ENCODE peak calls at places on chromosomes 11 and 22, in four cellular contexts. One of them, this sample, is unnamed.

GRCh38 chr11:65538915-65539374 is 14.1 kb downstream of the SCYL1 start:
- DNase-seq in suprapubic skin: peak; percentile 74
- DNase-seq in H1: no peak
- DNase-seq in stomach: no peak
- DNase-seq in this sample: no peak

GRCh38 chr11:3810446-3810845 is 2.1 kb downstream of the PGAP2 start:
- DNase-seq in suprapubic skin: no peak
- DNase-seq in stomach: no peak
- DNase-seq in H1: no peak
- DNase-seq in this sample: no peak

GRCh38 chr11:70244698-70245097 is 25.8 kb upstream of the PPFIA1 start:
- DNase-seq in stomach: no peak
- DNase-seq in suprapubic skin: no peak
- DNase-seq in H1: no peak
- DNase-seq in this sample: no peak

GRCh38 chr11:66312549-66313320 is 4.1 kb downstream of the CD248 start:
- DNase-seq in stomach: peak; percentile 99
- DNase-seq in suprapubic skin: peak; percentile 100
- DNase-seq in H1: peak; percentile 97
- DNase-seq in this sample: peak; percentile 100

GRCh38 chr11:119537641-119538253 is 114.8 kb upstream of the THY1 start:
- DNase-seq in suprapubic skin: no peak
- DNase-seq in stomach: no peak
- DNase-seq in H1: no peak
- DNase-seq in this sample: no peak

GRCh38 chr11:27088353-27088752 is 47.7 kb downstream of the BBOX1 start:
- DNase-seq in suprapubic skin: no peak
- DNase-seq in H1: no peak
- DNase-seq in stomach: no peak
- DNase-seq in this sample: no peak

GRCh38 chr22:37801946-37802309 is 5.8 kb upstream of the GCAT start:
- DNase-seq in stomach: no peak
- DNase-seq in suprapubic skin: no peak
- DNase-seq in H1: no peak
- DNase-seq in this sample: no peak

GRCh38 chr11:11621881-11622706 is at the start of gene GALNT18:
- DNase-seq in suprapubic skin: peak; percentile 92
- DNase-seq in stomach: peak; percentile 93
- DNase-seq in H1: peak; percentile 85
- DNase-seq in this sample: peak; percentile 70

GRCh38 chr11:7689239-7689638 is 15.9 kb upstream of the CYB5R2 start:
- DNase-seq in stomach: no peak
- DNase-seq in suprapubic skin: no peak
- DNase-seq in H1: no peak
- DNase-seq in this sample: no peak

GRCh38 chr11:38460901-38461300 is 1862.9 kb upstream of the RAG2 start:
- DNase-seq in H1: no peak
- DNase-seq in stomach: peak; percentile 71
- DNase-seq in suprapubic skin: no peak
- DNase-seq in this sample: peak; percentile 22

GRCh38 chr11:16976360-16976759 is 37.9 kb downstream of the PLEKHA7 start:
- DNase-seq in H1: no peak
- DNase-seq in suprapubic skin: no peak
- DNase-seq in stomach: no peak
- DNase-seq in this sample: no peak

GRCh38 chr22:20550851-20551744 is 43.7 kb downstream of the MED15 start:
- DNase-seq in stomach: no peak
- DNase-seq in suprapubic skin: no peak
- DNase-seq in H1: no peak
- DNase-seq in this sample: no peak

GRCh38 chr11:66233301-66233700 is 35.1 kb upstream of the RAB1B start:
- DNase-seq in H1: no peak
- DNase-seq in suprapubic skin: no peak
- DNase-seq in stomach: no peak
- DNase-seq in this sample: no peak

GRCh38 chr22:18905540-18906409 is at the start of gene DGCR6:
- DNase-seq in stomach: no peak
- DNase-seq in H1: no peak
- DNase-seq in suprapubic skin: no peak
- DNase-seq in this sample: no peak

GRCh38 chr11:86476109-86476861 is 101.6 kb downstream of the CCDC81 start:
- DNase-seq in H1: no peak
- DNase-seq in suprapubic skin: no peak
- DNase-seq in stomach: no peak
- DNase-seq in this sample: no peak

GRCh38 chr22:24432059-24432853 is 4.9 kb downstream of the ADORA2A start:
- DNase-seq in stomach: peak; percentile 78
- DNase-seq in suprapubic skin: no peak
- DNase-seq in H1: no peak
- DNase-seq in this sample: peak; percentile 45

GRCh38 chr11:57527056-57527631 is 3.4 kb downstream of the TIMM10 start:
- DNase-seq in H1: no peak
- DNase-seq in stomach: peak; percentile 85
- DNase-seq in suprapubic skin: no peak
- DNase-seq in this sample: peak; percentile 72

GRCh38 chr11:75351541-75352416 is at the start of gene ARRB1:
- DNase-seq in H1: no peak
- DNase-seq in stomach: peak; percentile 82
- DNase-seq in suprapubic skin: no peak
- DNase-seq in this sample: peak; percentile 30

GRCh38 chr11:106642331-106642730 is 375.9 kb downstream of the GUCY1A2 start:
- DNase-seq in H1: no peak
- DNase-seq in stomach: no peak
- DNase-seq in suprapubic skin: no peak
- DNase-seq in this sample: no peak

GRCh38 chr11:8988329-8989234 is 15.2 kb downstream of the NRIP3 start:
- DNase-seq in H1: no peak
- DNase-seq in stomach: no peak
- DNase-seq in suprapubic skin: no peak
- DNase-seq in this sample: no peak

GRCh38 chr22:38850941-38851849 is 7.4 kb upstream of the NPTXR start:
- DNase-seq in H1: no peak
- DNase-seq in suprapubic skin: no peak
- DNase-seq in stomach: no peak
- DNase-seq in this sample: no peak

GRCh38 chr11:110747531-110747930 is 35.3 kb upstream of the ARHGAP20 start:
- DNase-seq in suprapubic skin: no peak
- DNase-seq in stomach: no peak
- DNase-seq in H1: no peak
- DNase-seq in this sample: no peak

GRCh38 chr11:45704635-45705034 is 39.2 kb upstream of the CHST1 start:
- DNase-seq in suprapubic skin: no peak
- DNase-seq in H1: no peak
- DNase-seq in stomach: no peak
- DNase-seq in this sample: no peak

GRCh38 chr22:40631925-40632324 is 4.6 kb downstream of the MRTFA start:
- DNase-seq in H1: no peak
- DNase-seq in suprapubic skin: no peak
- DNase-seq in stomach: no peak
- DNase-seq in this sample: no peak

GRCh38 chr11:65314501-65315203 is at the start of gene CDC42EP2:
- DNase-seq in H1: no peak
- DNase-seq in stomach: peak; percentile 91
- DNase-seq in suprapubic skin: peak; percentile 91
- DNase-seq in this sample: peak; percentile 80

GRCh38 chr11:37322333-37323194 is 724.5 kb upstream of the RAG2 start:
- DNase-seq in H1: no peak
- DNase-seq in stomach: no peak
- DNase-seq in suprapubic skin: no peak
- DNase-seq in this sample: no peak

GRCh38 chr11:75532200-75532972 is 6.6 kb upstream of the GDPD5 start:
- DNase-seq in H1: no peak
- DNase-seq in suprapubic skin: no peak
- DNase-seq in stomach: peak; percentile 78
- DNase-seq in this sample: peak; percentile 68

GRCh38 chr11:128505449-128506058 is 81.8 kb downstream of the ETS1 start:
- DNase-seq in suprapubic skin: no peak
- DNase-seq in stomach: no peak
- DNase-seq in H1: no peak
- DNase-seq in this sample: no peak

GRCh38 chr22:38645430-38645829 is 10.8 kb downstream of the FAM227A start:
- DNase-seq in stomach: no peak
- DNase-seq in suprapubic skin: no peak
- DNase-seq in H1: no peak
- DNase-seq in this sample: no peak

DNA sequence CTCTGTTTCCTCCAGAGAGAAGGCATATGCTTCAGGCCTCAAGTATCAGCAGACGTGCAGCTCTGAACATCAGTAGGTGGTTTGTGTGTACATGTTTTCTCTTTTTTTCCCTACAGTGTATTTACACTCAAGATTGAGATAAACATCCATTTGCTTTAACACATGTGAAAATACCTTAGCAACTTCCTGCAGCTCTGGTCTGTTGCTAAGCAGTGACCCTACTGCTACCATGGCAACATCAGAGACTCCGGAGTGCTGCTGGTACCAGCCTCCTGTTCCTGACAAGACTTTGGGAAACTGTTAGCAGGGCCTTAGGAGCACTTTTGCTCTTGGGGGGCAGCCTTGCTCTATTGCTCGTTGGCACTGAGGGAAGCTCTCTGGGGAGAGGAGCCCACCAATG is 221.2 kb upstream of the PLET1 start:
- DNase-seq in stomach: no peak
- DNase-seq in suprapubic skin: no peak
- DNase-seq in H1: no peak
- DNase-seq in this sample: no peak
- TF ChIP-seq EP300 in stomach: no peak
- TF ChIP-seq EP300 in suprapubic skin: no peak
- TF ChIP-seq EP300 in H1: no peak
- TF ChIP-seq EP300 in this sample: no peak

GRCh38 chr11:62605467-62605866 is 3.8 kb upstream of the MTA2 start:
- DNase-seq in suprapubic skin: no peak
- DNase-seq in stomach: no peak
- DNase-seq in H1: no peak
- DNase-seq in this sample: no peak

GRCh38 chr11:62610403-62610802 is 2.2 kb downstream of the EML3 start:
- DNase-seq in suprapubic skin: no peak
- DNase-seq in stomach: no peak
- DNase-seq in H1: no peak
- DNase-seq in this sample: no peak

GRCh38 chr11:62605902-62606301 is 4.2 kb upstream of the MTA2 start:
- DNase-seq in suprapubic skin: no peak
- DNase-seq in H1: no peak
- DNase-seq in stomach: no peak
- DNase-seq in this sample: no peak

GRCh38 chr11:62608776-62609175 is 3.8 kb downstream of the EML3 start:
- DNase-seq in suprapubic skin: no peak
- DNase-seq in H1: no peak
- DNase-seq in stomach: no peak
- DNase-seq in this sample: no peak

DNA sequence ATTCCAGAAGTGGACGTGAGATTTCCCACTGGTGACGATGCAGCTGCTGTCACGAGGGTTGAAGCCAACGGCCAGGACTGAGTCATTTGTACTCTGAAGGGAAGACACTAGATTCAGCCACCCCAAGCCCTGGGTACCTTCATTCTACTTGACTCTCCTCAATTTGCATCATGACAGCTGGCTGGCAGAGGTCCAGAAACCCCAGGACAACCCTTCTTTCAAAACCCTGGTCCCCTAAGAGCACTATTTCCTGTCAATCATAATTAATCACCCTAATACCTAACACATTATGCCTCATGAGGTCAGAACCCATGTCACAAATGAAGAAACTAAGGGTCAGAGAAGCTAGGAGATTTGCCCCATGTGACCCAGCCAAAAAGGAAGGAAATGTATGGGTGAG is 4.8 kb downstream of the EML3 start:
- DNase-seq in suprapubic skin: no peak
- DNase-seq in H1: no peak
- DNase-seq in stomach: no peak
- DNase-seq in this sample: no peak
- H3K36me3 ChIP-seq in suprapubic skin: peaks cover 38% of the 10 kb centered on the region
- H3K36me3 ChIP-seq in H1: no peaks in the 10 kb centered on the region
- H3K36me3 ChIP-seq in stomach: peaks cover 76% of the 10 kb centered on the region
- H3K36me3 ChIP-seq in this sample: no peaks in the 10 kb centered on the region

GRCh38 chr22:42895541-42895981 is 38.5 kb upstream of the ARFGAP3 start:
- DNase-seq in suprapubic skin: no peak
- DNase-seq in stomach: no peak
- DNase-seq in H1: no peak
- DNase-seq in this sample: no peak
- H3K4me1 ChIP-seq in suprapubic skin: peaks cover 35% of the 10 kb centered on the region
- H3K4me1 ChIP-seq in stomach: peaks cover 67% of the 10 kb centered on the region
- H3K4me1 ChIP-seq in H1: no peaks in the 10 kb centered on the region
- H3K4me1 ChIP-seq in this sample: peaks cover 8% of the 10 kb centered on the region

GRCh38 chr11:130261546-130261945 is 53.2 kb downstream of the ZBTB44 start:
- DNase-seq in stomach: no peak
- DNase-seq in suprapubic skin: no peak
- DNase-seq in H1: no peak
- DNase-seq in this sample: no peak
- TF ChIP-seq EP300 in stomach: no peak
- TF ChIP-seq EP300 in suprapubic skin: no peak
- TF ChIP-seq EP300 in H1: no peak
- TF ChIP-seq EP300 in this sample: no peak